ENCODE peak calls at places on chromosome 5, in four cellular contexts. One of them, this sample, is unnamed. For H3K4me1, the result is how much of the 10 kb centered on the place peaks cover.

GRCh38 chr5:125592856-125593255 is 830.4 kb upstream of the GRAMD2B start:
- DNase-seq in stomach: no peak
- DNase-seq in trophoblast cell: no peak
- DNase-seq in upper lobe of right lung: no peak
- DNase-seq in this sample: no peak

GRCh38 chr5:1110930-1111726 is 735 bp downstream of the SLC12A7 start:
- DNase-seq in stomach: no peak
- DNase-seq in trophoblast cell: no peak
- DNase-seq in upper lobe of right lung: peak
- DNase-seq in this sample: no peak

GRCh38 chr5:17037751-17038150 is 101.7 kb upstream of the MYO10 start:
- DNase-seq in stomach: no peak
- DNase-seq in trophoblast cell: no peak
- DNase-seq in upper lobe of right lung: no peak
- DNase-seq in this sample: no peak

GRCh38 chr5:78887384-78888118 is 97.6 kb downstream of the ARSB start:
- DNase-seq in stomach: no peak
- DNase-seq in trophoblast cell: no peak
- DNase-seq in upper lobe of right lung: no peak
- DNase-seq in this sample: no peak

GRCh38 chr5:107919969-107920368 is 249.2 kb upstream of the EFNA5 start:
- DNase-seq in stomach: no peak
- DNase-seq in trophoblast cell: no peak
- DNase-seq in upper lobe of right lung: no peak
- DNase-seq in this sample: no peak

GRCh38 chr5:129541648-129542251 is 81.7 kb downstream of the ADAMTS19 start:
- DNase-seq in stomach: no peak
- DNase-seq in trophoblast cell: peak
- DNase-seq in upper lobe of right lung: no peak
- DNase-seq in this sample: no peak

GRCh38 chr5:138900281-138900965 is 25.3 kb upstream of the LRRTM2 start:
- DNase-seq in stomach: no peak
- DNase-seq in trophoblast cell: peak
- DNase-seq in upper lobe of right lung: no peak
- DNase-seq in this sample: no peak

GRCh38 chr5:77172713-77173328 is 37.7 kb upstream of the PDE8B start:
- DNase-seq in stomach: no peak
- DNase-seq in trophoblast cell: no peak
- DNase-seq in upper lobe of right lung: no peak
- DNase-seq in this sample: no peak

GRCh38 chr5:40823459-40823858 is 11.6 kb downstream of the RPL37 start:
- DNase-seq in stomach: no peak
- DNase-seq in trophoblast cell: no peak
- DNase-seq in upper lobe of right lung: no peak
- DNase-seq in this sample: no peak

GRCh38 chr5:175513297-175513696 is 34.9 kb downstream of the SFXN1 start:
- DNase-seq in stomach: no peak
- DNase-seq in trophoblast cell: no peak
- DNase-seq in upper lobe of right lung: no peak
- DNase-seq in this sample: no peak

GRCh38 chr5:431001-431710 is 11.8 kb upstream of the EXOC3 start:
- DNase-seq in stomach: peak
- DNase-seq in trophoblast cell: peak
- DNase-seq in upper lobe of right lung: no peak
- DNase-seq in this sample: no peak

GRCh38 chr5:109567374-109568044 is 122.2 kb upstream of the MAN2A1 start:
- DNase-seq in stomach: no peak
- DNase-seq in trophoblast cell: peak
- DNase-seq in upper lobe of right lung: no peak
- DNase-seq in this sample: no peak

GRCh38 chr5:154850255-154851062 is at the start of gene FAXDC2:
- DNase-seq in stomach: peak
- DNase-seq in trophoblast cell: peak
- DNase-seq in upper lobe of right lung: peak
- DNase-seq in this sample: peak

GRCh38 chr5:522899-523657 is 1.2 kb downstream of the SLC9A3 start:
- DNase-seq in stomach: peak
- DNase-seq in trophoblast cell: no peak
- DNase-seq in upper lobe of right lung: no peak
- DNase-seq in this sample: no peak

GRCh38 chr5:154834045-154834444 is 16.4 kb downstream of the FAXDC2 start:
- DNase-seq in stomach: no peak
- DNase-seq in trophoblast cell: no peak
- DNase-seq in upper lobe of right lung: no peak
- DNase-seq in this sample: no peak

GRCh38 chr5:60821488-60822284 is 22.4 kb downstream of the ELOVL7 start:
- DNase-seq in stomach: no peak
- DNase-seq in trophoblast cell: no peak
- DNase-seq in upper lobe of right lung: no peak
- DNase-seq in this sample: no peak

GRCh38 chr5:60822285-60822556 is 21.8 kb downstream of the ELOVL7 start:
- DNase-seq in stomach: no peak
- DNase-seq in trophoblast cell: no peak
- DNase-seq in upper lobe of right lung: no peak
- DNase-seq in this sample: no peak

GRCh38 chr5:60826653-60827052 is 17.4 kb downstream of the ELOVL7 start:
- DNase-seq in stomach: no peak
- DNase-seq in trophoblast cell: no peak
- DNase-seq in upper lobe of right lung: no peak
- DNase-seq in this sample: no peak

GRCh38 chr5:60820593-60821487 is 23.2 kb downstream of the ELOVL7 start:
- DNase-seq in stomach: no peak
- DNase-seq in trophoblast cell: no peak
- DNase-seq in upper lobe of right lung: no peak
- DNase-seq in this sample: no peak

DNA sequence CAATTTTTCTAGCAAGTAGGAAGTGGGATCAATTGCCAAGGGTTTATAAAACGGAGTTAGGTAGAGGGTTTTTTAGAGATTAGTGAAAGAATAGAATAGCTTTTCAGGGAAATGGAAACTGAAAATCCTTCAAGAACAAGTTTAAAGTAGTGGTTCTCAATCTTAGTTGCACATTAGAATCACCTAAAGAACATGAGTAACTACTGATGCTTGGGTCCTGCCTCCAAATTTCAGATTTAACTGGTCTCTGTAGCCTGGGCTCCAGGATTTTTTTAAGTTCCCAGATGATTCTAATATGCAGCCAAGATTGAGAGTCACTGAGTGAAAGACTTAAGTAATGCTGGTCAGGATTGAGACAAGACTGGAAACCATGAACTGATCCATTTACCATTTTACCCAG is 20.5 kb downstream of the ELOVL7 start:
- DNase-seq in stomach: no peak
- DNase-seq in trophoblast cell: no peak
- DNase-seq in upper lobe of right lung: no peak
- DNase-seq in this sample: no peak
- H3K4me1 ChIP-seq in stomach: under half
- H3K4me1 ChIP-seq in trophoblast cell: under half
- H3K4me1 ChIP-seq in upper lobe of right lung: under half
- H3K4me1 ChIP-seq in this sample: under half

DNA sequence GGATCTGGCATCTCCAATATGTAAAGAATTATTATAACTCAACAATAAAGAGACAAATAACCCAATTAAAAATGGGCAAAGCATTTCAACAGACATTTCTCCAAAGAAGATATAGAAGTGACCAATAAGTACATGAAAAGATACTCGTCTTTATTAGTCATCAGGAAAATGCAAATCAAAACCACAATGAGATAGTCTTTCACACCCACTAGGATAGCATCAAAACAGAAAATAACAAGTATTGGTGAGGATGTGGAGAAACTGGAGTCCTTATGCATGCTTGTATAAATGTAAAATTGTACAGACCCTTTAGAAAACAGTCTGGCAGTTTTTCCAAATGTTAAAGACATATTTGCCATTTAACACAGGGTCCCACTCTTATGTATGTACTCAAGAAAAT is 39.1 kb upstream of the ITGA1 start:
- DNase-seq in stomach: no peak
- DNase-seq in trophoblast cell: no peak
- DNase-seq in upper lobe of right lung: no peak
- DNase-seq in this sample: no peak
- H3K27ac ChIP-seq in stomach: no peak
- H3K27ac ChIP-seq in trophoblast cell: no peak
- H3K27ac ChIP-seq in upper lobe of right lung: no peak
- H3K27ac ChIP-seq in this sample: no peak

GRCh38 chr5:56819027-56819881 is 3.9 kb downstream of the MAP3K1 start:
- DNase-seq in stomach: no peak
- DNase-seq in trophoblast cell: peak
- DNase-seq in upper lobe of right lung: no peak
- DNase-seq in this sample: no peak

GRCh38 chr5:56827043-56827442 is 11.7 kb downstream of the MAP3K1 start:
- DNase-seq in stomach: no peak
- DNase-seq in trophoblast cell: peak
- DNase-seq in upper lobe of right lung: no peak
- DNase-seq in this sample: no peak

GRCh38 chr5:56825222-56825824 is 10.0 kb downstream of the MAP3K1 start:
- DNase-seq in stomach: no peak
- DNase-seq in trophoblast cell: no peak
- DNase-seq in upper lobe of right lung: no peak
- DNase-seq in this sample: no peak

GRCh38 chr5:56824019-56824418 is 8.7 kb downstream of the MAP3K1 start:
- DNase-seq in stomach: no peak
- DNase-seq in trophoblast cell: no peak
- DNase-seq in upper lobe of right lung: no peak
- DNase-seq in this sample: no peak

GRCh38 chr5:56822961-56823360 is 7.6 kb downstream of the MAP3K1 start:
- DNase-seq in stomach: no peak
- DNase-seq in trophoblast cell: no peak
- DNase-seq in upper lobe of right lung: no peak
- DNase-seq in this sample: no peak
- H3K4me1 ChIP-seq in stomach: under half
- H3K4me1 ChIP-seq in trophoblast cell: under half
- H3K4me1 ChIP-seq in upper lobe of right lung: half or more
- H3K4me1 ChIP-seq in this sample: under half

GRCh38 chr5:100852988-100853449 is 50.1 kb downstream of the ST8SIA4 start:
- DNase-seq in stomach: no peak
- DNase-seq in trophoblast cell: peak
- DNase-seq in upper lobe of right lung: no peak
- DNase-seq in this sample: no peak
- H3K27ac ChIP-seq in stomach: no peak
- H3K27ac ChIP-seq in trophoblast cell: no peak
- H3K27ac ChIP-seq in upper lobe of right lung: no peak
- H3K27ac ChIP-seq in this sample: no peak

DNA sequence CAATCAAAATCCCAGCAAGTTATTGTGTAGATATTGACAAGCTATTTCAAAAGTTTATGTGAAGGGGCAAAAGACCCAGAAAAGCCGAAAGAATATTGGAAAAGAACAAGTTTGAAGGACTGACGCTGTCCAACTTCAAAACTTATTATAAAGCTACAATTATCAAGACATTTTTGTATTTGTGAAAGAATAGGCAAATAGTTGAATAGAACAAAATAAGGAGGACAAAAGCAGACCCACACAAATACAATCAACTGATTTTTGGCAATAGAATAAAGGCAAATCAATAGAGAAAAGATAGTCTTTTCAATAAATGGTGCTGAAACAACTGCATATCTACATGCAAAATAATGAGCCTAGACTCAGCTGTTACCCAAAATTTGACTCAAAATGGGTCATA is 807.7 kb upstream of the CDH6 start:
- DNase-seq in stomach: no peak
- DNase-seq in trophoblast cell: no peak
- DNase-seq in upper lobe of right lung: no peak
- DNase-seq in this sample: no peak
- H3K4me1 ChIP-seq in stomach: under half
- H3K4me1 ChIP-seq in trophoblast cell: under half
- H3K4me1 ChIP-seq in upper lobe of right lung: under half
- H3K4me1 ChIP-seq in this sample: under half

DNA sequence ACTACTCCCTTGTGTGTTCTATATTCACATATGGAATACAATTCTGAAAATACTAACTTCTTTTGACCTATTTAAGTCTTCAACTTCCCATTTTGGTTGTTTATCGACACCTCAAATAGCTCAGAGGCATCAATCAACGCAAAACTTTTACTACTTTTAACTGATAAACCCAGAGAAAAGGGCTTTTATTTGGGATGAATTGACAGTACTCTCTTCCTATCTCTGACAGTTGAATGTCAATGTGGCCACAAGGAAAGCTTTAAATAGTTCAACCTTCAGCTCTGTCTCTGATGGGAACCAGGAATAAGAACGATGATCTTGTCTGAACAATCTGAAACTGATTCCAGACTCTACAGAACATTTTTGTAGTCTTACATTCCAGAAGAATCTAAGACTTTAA is 53.9 kb upstream of the MAP3K1 start:
- DNase-seq in stomach: no peak
- DNase-seq in trophoblast cell: no peak
- DNase-seq in upper lobe of right lung: no peak
- DNase-seq in this sample: no peak
- H3K27ac ChIP-seq in stomach: no peak
- H3K27ac ChIP-seq in trophoblast cell: no peak
- H3K27ac ChIP-seq in upper lobe of right lung: no peak
- H3K27ac ChIP-seq in this sample: no peak

GRCh38 chr5:132467292-132467984 is 23.1 kb downstream of the IRF1 start:
- DNase-seq in stomach: no peak
- DNase-seq in trophoblast cell: peak
- DNase-seq in upper lobe of right lung: peak
- DNase-seq in this sample: no peak

GRCh38 chr5:132464155-132464939 is 26.2 kb downstream of the IRF1 start:
- DNase-seq in stomach: no peak
- DNase-seq in trophoblast cell: no peak
- DNase-seq in upper lobe of right lung: no peak
- DNase-seq in this sample: no peak

GRCh38 chr5:132465095-132465707 is 25.4 kb downstream of the IRF1 start:
- DNase-seq in stomach: no peak
- DNase-seq in trophoblast cell: no peak
- DNase-seq in upper lobe of right lung: peak
- DNase-seq in this sample: no peak

GRCh38 chr5:132468665-132469379 is 21.8 kb downstream of the IRF1 start:
- DNase-seq in stomach: peak
- DNase-seq in trophoblast cell: peak
- DNase-seq in upper lobe of right lung: peak
- DNase-seq in this sample: no peak

DNA sequence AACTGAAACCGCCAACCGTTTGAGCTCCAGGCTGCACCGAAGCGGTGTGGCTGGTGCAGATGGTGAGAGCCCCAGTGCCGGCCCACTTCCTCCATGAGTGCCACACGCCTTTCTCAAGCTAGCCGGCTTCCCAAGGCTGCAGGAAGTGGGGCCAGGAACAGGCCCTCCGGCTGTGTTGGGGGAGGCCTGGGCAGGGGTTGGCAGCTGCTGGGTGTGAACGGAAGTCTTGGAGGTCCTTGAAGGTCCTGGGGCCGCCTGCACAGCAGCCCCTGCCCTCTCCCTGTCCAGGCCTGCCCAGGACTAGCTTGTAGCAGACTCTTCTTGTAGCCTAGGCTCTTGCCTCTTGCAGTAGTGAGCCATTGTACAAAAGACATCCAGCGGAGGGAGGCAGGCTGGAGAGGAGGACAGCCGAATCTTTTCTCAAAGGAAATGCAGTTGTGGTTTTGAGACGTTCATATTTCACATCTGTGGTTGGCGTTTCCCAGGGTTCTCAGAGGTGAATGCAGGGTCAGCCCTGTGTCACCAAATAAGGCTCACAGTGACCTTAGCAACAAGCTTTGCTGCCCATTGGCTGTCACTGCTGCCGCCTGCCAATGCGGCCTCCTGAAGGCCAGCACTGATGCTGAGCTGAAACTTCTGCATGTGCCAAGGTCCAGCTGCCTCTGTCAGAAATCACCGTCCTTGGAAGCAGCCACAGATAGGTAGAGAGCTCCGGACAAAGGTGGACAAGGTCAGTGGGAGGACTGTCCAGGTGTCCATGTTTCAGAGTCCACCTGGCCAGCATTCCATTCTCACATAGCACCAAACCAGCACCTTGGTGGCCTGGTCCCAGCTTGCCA is 23.9 kb downstream of the IRF1 start:
- DNase-seq in stomach: peak
- DNase-seq in trophoblast cell: peak
- DNase-seq in upper lobe of right lung: peak
- DNase-seq in this sample: peak
- H3K4me1 ChIP-seq in stomach: half or more
- H3K4me1 ChIP-seq in trophoblast cell: under half
- H3K4me1 ChIP-seq in upper lobe of right lung: half or more
- H3K4me1 ChIP-seq in this sample: under half

This sample was measured in psoas muscle.